ENCODE peak calls at places on chromosomes 12 and 14, in six cellular contexts. H is pancreas; T is aorta; M is AG04450; W is neuronal stem cell; L is CD4-positive, alpha-beta T cell. J is an unnamed sample. For H3K9me3, the result is how much of the 10 kb centered on the place peaks cover.

GRCh38 chr12:56979628-56980027 is 22.2 kb upstream of the RDH16 start:
- DNase-seq in H (no peak), T (no peak), M (no peak), W (no peak), L (no peak), J (no peak)

GRCh38 chr12:112950701-112951100 is 12.4 kb downstream of the OAS3 start:
- DNase-seq in H (no peak), T (no peak), M (no peak), W (no peak), L (no peak), J (no peak)

GRCh38 chr12:1993871-1994371 is 10.3 kb downstream of the DCP1B start:
- DNase-seq in H (no peak), T (no peak), M (peak), W (no peak), L (no peak), J (no peak)

GRCh38 chr12:122841544-122842321 is 6.5 kb downstream of the HIP1R start:
- DNase-seq in H (no peak), T (peak), M (no peak), W (no peak), L (no peak), J (peak)

GRCh38 chr14:81453166-81453766 is 53.1 kb upstream of the STON2 start:
- DNase-seq in H (peak), T (no peak), M (no peak), W (peak), L (peak), J (no peak)

GRCh38 chr12:104741497-104742367 is 216.4 kb downstream of the SLC41A2 start:
- DNase-seq in H (no peak), T (no peak), M (no peak), W (no peak), L (no peak), J (no peak)

GRCh38 chr14:55704654-55705053 is 124.6 kb downstream of the KTN1 start:
- DNase-seq in H (no peak), T (no peak), M (no peak), W (no peak), L (no peak), J (no peak)

GRCh38 chr12:21989819-21990412 is 48.7 kb upstream of the ABCC9 start:
- DNase-seq in H (no peak), T (no peak), M (no peak), W (no peak), L (no peak), J (no peak)

GRCh38 chr12:90816353-90817089 is 138.5 kb downstream of the CCER1 start:
- DNase-seq in H (no peak), T (no peak), M (no peak), W (no peak), L (no peak), J (no peak)

GRCh38 chr14:61562321-61563161 is 132.8 kb upstream of the HIF1A start:
- DNase-seq in H (no peak), T (no peak), M (peak), W (no peak), L (no peak), J (no peak)

GRCh38 chr14:31510222-31510621 is 22.4 kb upstream of the GPR33 start:
- DNase-seq in H (no peak), T (no peak), M (no peak), W (no peak), L (no peak), J (no peak)

GRCh38 chr12:53078425-53079225 is 565 bp downstream of the SPRYD3 start:
- DNase-seq in H (no peak), T (peak), M (no peak), W (no peak), L (no peak), J (no peak)

GRCh38 chr12:34347367-34347766 is 325.1 kb downstream of the ALG10 start:
- DNase-seq in H (no peak), T (no peak), M (no peak), W (no peak), L (no peak), J (no peak)

GRCh38 chr12:34348064-34348463 is 325.8 kb downstream of the ALG10 start:
- DNase-seq in H (no peak), T (no peak), M (no peak), W (no peak), L (no peak), J (no peak)

GRCh38 chr12:34345801-34346200 is 323.5 kb downstream of the ALG10 start:
- DNase-seq in H (no peak), T (no peak), M (no peak), W (no peak), L (no peak), J (no peak)

GRCh38 chr12:34344851-34345522 is 322.7 kb downstream of the ALG10 start:
- DNase-seq in H (no peak), T (no peak), M (no peak), W (no peak), L (no peak), J (no peak)

DNA sequence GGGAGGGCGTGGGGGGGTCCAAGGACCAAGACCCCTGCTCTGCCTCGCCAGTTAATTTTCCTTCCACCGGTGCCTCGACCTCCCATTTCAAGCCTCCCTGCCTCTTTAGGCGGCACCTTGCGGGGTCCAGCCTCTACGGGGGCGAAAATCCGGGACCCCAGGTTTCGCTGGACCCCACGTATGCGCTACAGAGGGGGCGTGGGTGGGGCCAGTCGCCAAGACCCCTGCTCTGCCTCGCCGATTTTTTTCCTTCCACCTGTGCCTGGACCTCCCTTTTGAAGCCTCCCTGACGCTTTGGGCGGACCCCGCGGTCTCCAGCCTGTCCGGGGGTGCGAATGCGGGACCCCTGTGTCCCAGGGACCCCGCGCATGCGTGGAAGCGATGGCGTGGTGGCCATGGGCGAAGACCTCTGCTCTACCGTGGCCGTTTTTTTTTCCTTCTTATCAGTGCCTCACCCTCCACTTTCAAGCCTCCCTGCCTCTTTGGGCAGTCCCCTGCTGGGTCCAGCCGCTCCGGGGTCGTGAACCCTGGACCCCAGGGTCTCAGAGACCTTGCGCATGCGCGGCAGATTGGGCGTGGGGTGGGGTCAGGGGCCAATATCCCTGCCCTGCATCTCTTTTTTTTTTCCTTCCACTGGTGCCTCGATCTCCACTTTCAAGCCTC is 324.2 kb downstream of the ALG10 start:
- DNase-seq in H (no peak), T (no peak), M (no peak), W (no peak), L (no peak), J (no peak)
- H3K9me3 ChIP-seq in H (under half), T (under half), M (half or more), W (half or more), L (under half), J (under half)

GRCh38 chr14:29278301-29278700 is 511.7 kb downstream of the FOXG1 start:
- DNase-seq in H (no peak), T (no peak), M (no peak), W (no peak), L (no peak), J (no peak)
- H3K9me3 ChIP-seq in H (under half), T (under half), M (under half), W (under half), L (under half), J (under half)

GRCh38 chr14:46377305-46377704 is 274.3 kb downstream of the RPL10L start:
- DNase-seq in H (no peak), T (no peak), M (no peak), W (no peak), L (no peak), J (no peak)
- H3K9me3 ChIP-seq in H (under half), T (under half), M (under half), W (under half), L (under half), J (under half)

DNA sequence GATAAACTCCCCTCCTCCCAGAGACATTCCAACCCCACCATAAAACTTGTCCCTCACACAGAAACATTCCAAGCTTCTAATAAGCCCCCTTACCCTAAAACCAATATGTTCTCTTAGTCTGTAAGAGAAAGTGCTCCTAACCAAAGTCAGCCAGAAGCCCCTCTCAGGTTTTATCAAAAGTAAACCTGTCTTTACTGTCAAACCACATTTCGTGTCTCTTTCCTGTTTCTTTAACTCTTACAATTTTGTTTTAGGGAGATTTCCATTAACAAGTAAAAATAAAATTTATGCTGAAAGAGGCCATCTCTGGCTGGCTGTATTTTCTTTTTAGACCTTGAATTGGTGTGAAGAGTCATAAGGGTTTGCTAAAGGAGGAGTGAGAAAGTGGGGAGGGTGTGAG is 29.8 kb upstream of the CAPRIN2 start:
- DNase-seq in H (no peak), T (no peak), M (no peak), W (no peak), L (no peak), J (no peak)
- H3K9me3 ChIP-seq in H (under half), T (under half), M (under half), W (under half), L (under half), J (under half)

GRCh38 chr14:105971593-105972500 is 445.5 kb downstream of the TMEM121 start:
- DNase-seq in H (no peak), T (no peak), M (no peak), W (no peak), L (no peak), J (no peak)
- H3K9me3 ChIP-seq in H (under half), T (under half), M (half or more), W (under half), L (under half), J (under half)

GRCh38 chr14:106877527-106877926 is 1351.1 kb downstream of the TMEM121 start:
- DNase-seq in H (no peak), T (no peak), M (no peak), W (no peak), L (no peak), J (no peak)
- H3K9me3 ChIP-seq in H (under half), T (under half), M (under half), W (under half), L (under half), J (under half)

J was measured in lower lobe of right lung.